ENCODE peak calls at places on chromosomes 6 and 20, in nine cellular contexts. B, H, T, D, R, N, C, E and K are unnamed samples.

GRCh38 chr20:9392892-9393857 is 121.2 kb upstream of the LAMP5 start:
- DNase-seq in B (peak; percentile 59), H (peak; percentile 34), C (peak; percentile 56), T (no peak), R (no peak), E (peak; percentile 62), N (peak; percentile 83), D (no peak), K (peak; percentile 53)

GRCh38 chr20:15081301-15081700 is 743.9 kb upstream of the FLRT3 start:
- DNase-seq in R (no peak), B (no peak), H (no peak), T (no peak), D (no peak), N (no peak), C (no peak), E (no peak), K (no peak)

GRCh38 chr6:75363304-75363703 is 78.7 kb upstream of the TMEM30A start:
- DNase-seq in R (no peak), H (no peak), N (no peak), D (no peak), C (no peak), E (no peak), T (no peak), B (no peak), K (no peak)

GRCh38 chr6:147449405-147450161 is 58.9 kb upstream of the SAMD5 start:
- DNase-seq in N (no peak), D (no peak), H (no peak), R (no peak), T (no peak), B (no peak), E (no peak), C (no peak), K (no peak)

GRCh38 chr6:134381926-134382325 is 64.0 kb upstream of the SGK1 start:
- DNase-seq in T (no peak), E (no peak), B (no peak), R (no peak), C (no peak), N (no peak), D (no peak), H (no peak), K (no peak)

GRCh38 chr20:39479196-39479810 is 517.2 kb downstream of the DHX35 start:
- DNase-seq in C (no peak), N (no peak), B (no peak), E (no peak), D (no peak), R (no peak), H (no peak), T (no peak), K (no peak)

GRCh38 chr6:10554826-10555225 is 33.7 kb downstream of the GCNT2 start:
- DNase-seq in R (no peak), C (no peak), B (no peak), H (no peak), N (no peak), T (no peak), D (no peak), E (no peak), K (no peak)

GRCh38 chr6:24501914-24502313 is 7.1 kb downstream of the ALDH5A1 start:
- DNase-seq in N (no peak), E (no peak), R (no peak), T (no peak), C (no peak), D (no peak), B (no peak), H (no peak), K (no peak)

GRCh38 chr20:48951041-48951440 is 29.5 kb downstream of the ARFGEF2 start:
- DNase-seq in E (no peak), D (no peak), N (no peak), R (no peak), T (no peak), H (no peak), B (no peak), C (no peak), K (no peak)

GRCh38 chr6:128415387-128415786 is 105.0 kb downstream of the PTPRK start:
- DNase-seq in T (no peak), R (no peak), N (no peak), E (no peak), B (no peak), C (no peak), D (no peak), H (no peak), K (no peak)

GRCh38 chr6:109023348-109023925 is 71.2 kb downstream of the SESN1 start:
- DNase-seq in N (no peak), E (no peak), C (no peak), T (no peak), R (no peak), D (no peak), B (no peak), H (no peak), K (no peak)

GRCh38 chr6:131258010-131258652 is 122.9 kb downstream of the AKAP7 start:
- DNase-seq in R (no peak), C (no peak), N (no peak), E (no peak), H (no peak), B (no peak), T (no peak), D (no peak), K (no peak)

GRCh38 chr6:37077459-37078296 is 72.2 kb downstream of the FGD2 start:
- DNase-seq in B (peak; percentile 60), D (no peak), N (peak; percentile 96), C (peak; percentile 86), E (peak; percentile 91), H (peak; percentile 63), T (no peak), R (no peak), K (peak; percentile 60)

GRCh38 chr20:36574278-36575065 is 1.1 kb downstream of the TGIF2 start:
- DNase-seq in T (no peak), R (peak; percentile 67), C (peak; percentile 46), H (peak; percentile 85), N (peak; percentile 69), E (peak; percentile 65), D (peak; percentile 36), B (peak; percentile 54), K (no peak)

GRCh38 chr20:6671829-6672228 is 95.7 kb upstream of the BMP2 start:
- DNase-seq in T (no peak), D (no peak), H (no peak), N (no peak), E (no peak), C (no peak), R (no peak), B (no peak), K (no peak)

GRCh38 chr20:6668546-6668945 is 98.9 kb upstream of the BMP2 start:
- DNase-seq in H (no peak), R (no peak), D (no peak), T (no peak), C (no peak), B (no peak), E (no peak), N (no peak), K (no peak)

GRCh38 chr20:6674831-6675230 is 92.7 kb upstream of the BMP2 start:
- DNase-seq in B (no peak), E (no peak), T (no peak), R (no peak), D (no peak), N (no peak), C (no peak), H (no peak), K (no peak)

GRCh38 chr20:6678101-6678500 is 89.4 kb upstream of the BMP2 start:
- DNase-seq in T (no peak), C (no peak), D (no peak), E (no peak), B (no peak), H (no peak), N (no peak), R (no peak), K (no peak)

DNA sequence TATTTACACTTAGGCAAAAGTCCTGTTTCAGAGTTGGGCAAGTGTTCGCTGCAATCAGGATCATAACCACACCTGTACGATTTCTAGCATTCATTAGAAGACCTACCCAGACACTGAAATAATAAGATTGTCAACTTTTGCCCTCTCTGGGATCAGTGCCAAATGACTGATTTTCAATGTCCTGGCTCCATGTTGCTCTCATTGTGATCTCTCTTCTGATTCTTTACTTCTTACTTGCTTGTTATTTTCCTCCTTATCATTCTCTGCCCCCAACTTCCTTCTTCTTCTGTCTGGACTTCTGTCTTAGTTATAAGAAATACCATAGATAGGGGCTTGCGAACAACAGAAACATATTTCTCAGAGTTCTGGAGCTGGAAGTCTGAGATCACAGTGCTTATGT is 94.4 kb upstream of the BMP2 start:
- DNase-seq in N (no peak), D (no peak), C (no peak), E (no peak), R (no peak), B (no peak), H (no peak), T (no peak), K (no peak)
- H3K9me3 ChIP-seq in N (no peaks in the 10 kb centered on the region), D (no peaks in the 10 kb centered on the region), C (no peaks in the 10 kb centered on the region), E (no peaks in the 10 kb centered on the region), R (no peaks in the 10 kb centered on the region), B (no peaks in the 10 kb centered on the region), H (no peaks in the 10 kb centered on the region), T (no peaks in the 10 kb centered on the region), K (no peaks in the 10 kb centered on the region)

GRCh38 chr6:168574699-168575195 is 133.8 kb downstream of the SMOC2 start:
- DNase-seq in D (no peak), H (no peak), N (no peak), B (peak; percentile 45), C (peak; percentile 32), T (no peak), E (no peak), R (no peak), K (peak; percentile 46)
- H3K9me3 ChIP-seq in D (no peaks in the 10 kb centered on the region), H (no peaks in the 10 kb centered on the region), N (no peaks in the 10 kb centered on the region), B (no peaks in the 10 kb centered on the region), C (no peaks in the 10 kb centered on the region), T (no peaks in the 10 kb centered on the region), E (no peaks in the 10 kb centered on the region), R (no peaks in the 10 kb centered on the region), K (no peaks in the 10 kb centered on the region)

DNA sequence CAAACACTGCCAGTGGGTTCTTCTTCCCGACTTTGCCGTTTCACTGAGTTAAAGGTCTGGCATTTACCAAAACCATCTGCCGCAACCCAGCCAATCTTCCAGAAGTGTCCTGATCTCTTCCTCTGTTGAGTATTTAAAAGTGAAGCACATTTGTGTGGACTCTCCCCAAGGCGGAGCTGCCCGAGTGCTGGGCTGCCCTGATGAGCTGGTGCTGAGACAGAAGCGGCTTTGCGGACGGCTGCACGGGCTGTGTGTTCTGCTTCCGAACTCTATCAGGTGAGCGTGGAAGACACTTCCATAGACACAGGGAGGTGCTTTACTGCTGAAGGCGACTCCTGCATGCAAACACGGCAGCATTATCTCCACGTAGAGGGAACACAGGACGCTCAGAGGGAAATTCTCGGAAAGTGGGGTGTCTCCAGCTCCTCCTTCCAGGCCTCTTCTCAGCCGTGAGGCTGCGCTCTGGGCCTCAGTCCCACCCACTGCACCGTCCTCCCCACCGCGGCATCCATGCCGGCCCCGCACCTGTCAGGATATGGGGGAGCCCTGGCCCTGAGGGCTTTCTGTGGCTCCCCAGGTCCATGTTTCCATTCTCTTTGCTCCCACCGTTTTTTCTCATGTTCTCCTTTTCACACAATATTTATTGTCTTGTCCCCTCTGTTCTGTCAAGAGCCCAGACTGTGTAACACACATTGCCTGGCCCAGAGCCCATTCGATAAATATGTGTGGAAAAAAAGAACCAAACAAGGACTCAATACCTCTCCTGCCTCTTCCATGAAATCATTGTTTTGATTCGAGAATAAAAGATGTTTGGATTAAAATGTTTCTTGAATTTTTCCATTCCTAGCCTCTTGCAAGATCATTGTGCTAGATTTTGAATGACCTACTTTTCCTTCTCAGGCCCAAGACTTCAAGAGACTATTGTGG is 205.1 kb downstream of the DLL1 start:
- DNase-seq in B (no peak), R (no peak), N (no peak), H (no peak), D (no peak), C (no peak), E (no peak), T (no peak), K (no peak)
- H3K9me3 ChIP-seq in B (no peaks in the 10 kb centered on the region), R (no peaks in the 10 kb centered on the region), N (no peaks in the 10 kb centered on the region), H (no peaks in the 10 kb centered on the region), D (no peaks in the 10 kb centered on the region), C (no peaks in the 10 kb centered on the region), E (no peaks in the 10 kb centered on the region), T (no peaks in the 10 kb centered on the region), K (no peaks in the 10 kb centered on the region)

GRCh38 chr6:78192057-78192456 is 539.2 kb downstream of the MEI4 start:
- DNase-seq in T (no peak), C (no peak), N (no peak), H (peak; percentile 13), R (no peak), E (no peak), D (no peak), B (no peak), K (no peak)
- H3K9me3 ChIP-seq in T (peaks cover 5% of the 10 kb centered on the region), C (no peaks in the 10 kb centered on the region), N (no peaks in the 10 kb centered on the region), H (no peaks in the 10 kb centered on the region), R (no peaks in the 10 kb centered on the region), E (no peaks in the 10 kb centered on the region), D (no peaks in the 10 kb centered on the region), B (no peaks in the 10 kb centered on the region), K (no peaks in the 10 kb centered on the region)